ENCODE peak calls at places on chromosomes 2 and 18, in six cellular contexts. One of them, this sample, is unnamed. For H3K9me3 and H3K27me3, the result is how much of the 10 kb centered on the place peaks cover.

GRCh38 chr2:20576598-20577115 is 74.2 kb downstream of the HS1BP3 start:
- DNase-seq in breast epithelium: no peak
- DNase-seq in uterus: no peak
- DNase-seq in pancreas: no peak
- DNase-seq in colonic mucosa: peak
- DNase-seq in mammary epithelial cell: no peak
- DNase-seq in this sample: no peak

GRCh38 chr2:121075006-121075545 is 209.9 kb downstream of the TFCP2L1 start:
- DNase-seq in mammary epithelial cell: peak
- DNase-seq in uterus: peak
- DNase-seq in pancreas: no peak
- DNase-seq in breast epithelium: no peak
- DNase-seq in colonic mucosa: no peak
- DNase-seq in this sample: no peak

GRCh38 chr2:11692966-11693521 is 23.0 kb upstream of the NTSR2 start:
- DNase-seq in breast epithelium: no peak
- DNase-seq in colonic mucosa: peak
- DNase-seq in uterus: peak
- DNase-seq in pancreas: peak
- DNase-seq in mammary epithelial cell: peak
- DNase-seq in this sample: peak

GRCh38 chr2:236945431-236946016 is 140.2 kb upstream of the COPS8 start:
- DNase-seq in mammary epithelial cell: no peak
- DNase-seq in colonic mucosa: peak
- DNase-seq in pancreas: no peak
- DNase-seq in uterus: no peak
- DNase-seq in breast epithelium: no peak
- DNase-seq in this sample: no peak

GRCh38 chr2:160646684-160647444 is 153.3 kb upstream of the RBMS1 start:
- DNase-seq in colonic mucosa: no peak
- DNase-seq in pancreas: no peak
- DNase-seq in mammary epithelial cell: peak
- DNase-seq in uterus: no peak
- DNase-seq in breast epithelium: peak
- DNase-seq in this sample: no peak

GRCh38 chr2:172878260-172878659 is 142.6 kb downstream of the RAPGEF4 start:
- DNase-seq in colonic mucosa: no peak
- DNase-seq in mammary epithelial cell: no peak
- DNase-seq in uterus: no peak
- DNase-seq in pancreas: no peak
- DNase-seq in breast epithelium: no peak
- DNase-seq in this sample: no peak

GRCh38 chr2:85656468-85656867 is 11.5 kb downstream of the SFTPB start:
- DNase-seq in breast epithelium: no peak
- DNase-seq in uterus: no peak
- DNase-seq in pancreas: no peak
- DNase-seq in mammary epithelial cell: no peak
- DNase-seq in colonic mucosa: no peak
- DNase-seq in this sample: no peak

GRCh38 chr2:11562011-11562410 is 28.2 kb downstream of the GREB1 start:
- DNase-seq in breast epithelium: no peak
- DNase-seq in colonic mucosa: no peak
- DNase-seq in pancreas: no peak
- DNase-seq in mammary epithelial cell: peak
- DNase-seq in uterus: no peak
- DNase-seq in this sample: no peak

GRCh38 chr2:109333414-109334194 is 204.6 kb downstream of the SH3RF3 start:
- DNase-seq in pancreas: no peak
- DNase-seq in uterus: no peak
- DNase-seq in mammary epithelial cell: no peak
- DNase-seq in breast epithelium: no peak
- DNase-seq in colonic mucosa: no peak
- DNase-seq in this sample: no peak

GRCh38 chr2:181178823-181179412 is 198.5 kb downstream of the UBE2E3 start:
- DNase-seq in uterus: no peak
- DNase-seq in mammary epithelial cell: no peak
- DNase-seq in pancreas: no peak
- DNase-seq in breast epithelium: no peak
- DNase-seq in colonic mucosa: no peak
- DNase-seq in this sample: no peak

GRCh38 chr2:29480423-29480822 is 365.2 kb downstream of the CLIP4 start:
- DNase-seq in uterus: no peak
- DNase-seq in pancreas: no peak
- DNase-seq in breast epithelium: no peak
- DNase-seq in colonic mucosa: no peak
- DNase-seq in mammary epithelial cell: no peak
- DNase-seq in this sample: no peak

GRCh38 chr18:10563886-10564285 is 38.1 kb downstream of the NAPG start:
- DNase-seq in pancreas: no peak
- DNase-seq in mammary epithelial cell: peak
- DNase-seq in colonic mucosa: no peak
- DNase-seq in uterus: no peak
- DNase-seq in breast epithelium: no peak
- DNase-seq in this sample: no peak

GRCh38 chr2:99597616-99598015 is 107.8 kb upstream of the REV1 start:
- DNase-seq in breast epithelium: no peak
- DNase-seq in uterus: no peak
- DNase-seq in pancreas: no peak
- DNase-seq in colonic mucosa: no peak
- DNase-seq in mammary epithelial cell: no peak
- DNase-seq in this sample: no peak

GRCh38 chr2:31729442-31730092 is 148.8 kb upstream of the SRD5A2 start:
- DNase-seq in uterus: no peak
- DNase-seq in mammary epithelial cell: peak
- DNase-seq in pancreas: no peak
- DNase-seq in colonic mucosa: no peak
- DNase-seq in breast epithelium: no peak
- DNase-seq in this sample: no peak

GRCh38 chr2:70461414-70461813 is 92.2 kb downstream of the TGFA start:
- DNase-seq in uterus: no peak
- DNase-seq in colonic mucosa: no peak
- DNase-seq in mammary epithelial cell: peak
- DNase-seq in breast epithelium: no peak
- DNase-seq in pancreas: no peak
- DNase-seq in this sample: no peak

GRCh38 chr2:115034801-115035200 is 592.4 kb downstream of the DPP10 start:
- DNase-seq in colonic mucosa: no peak
- DNase-seq in pancreas: no peak
- DNase-seq in breast epithelium: no peak
- DNase-seq in uterus: no peak
- DNase-seq in mammary epithelial cell: no peak
- DNase-seq in this sample: no peak
- H3K9me3 ChIP-seq in colonic mucosa: under half
- H3K9me3 ChIP-seq in pancreas: under half
- H3K9me3 ChIP-seq in breast epithelium: under half
- H3K9me3 ChIP-seq in uterus: under half
- H3K9me3 ChIP-seq in mammary epithelial cell: under half
- H3K9me3 ChIP-seq in this sample: under half

GRCh38 chr2:106581755-106582430 is 94.7 kb downstream of the CD8B2 start:
- DNase-seq in uterus: peak
- DNase-seq in pancreas: no peak
- DNase-seq in breast epithelium: no peak
- DNase-seq in colonic mucosa: peak
- DNase-seq in mammary epithelial cell: peak
- DNase-seq in this sample: peak
- TF ChIP-seq CTCF in uterus: peak
- TF ChIP-seq CTCF in pancreas: no peak
- TF ChIP-seq CTCF in breast epithelium: no peak
- TF ChIP-seq CTCF in colonic mucosa: no peak
- TF ChIP-seq CTCF in mammary epithelial cell: peak
- TF ChIP-seq CTCF in this sample: no peak

GRCh38 chr2:96684883-96685282 is 42.3 kb downstream of the FER1L5 start:
- DNase-seq in breast epithelium: no peak
- DNase-seq in colonic mucosa: no peak
- DNase-seq in uterus: no peak
- DNase-seq in mammary epithelial cell: no peak
- DNase-seq in pancreas: no peak
- DNase-seq in this sample: no peak
- H3K27me3 ChIP-seq in breast epithelium: under half
- H3K27me3 ChIP-seq in colonic mucosa: under half
- H3K27me3 ChIP-seq in uterus: under half
- H3K27me3 ChIP-seq in mammary epithelial cell: under half
- H3K27me3 ChIP-seq in pancreas: under half
- H3K27me3 ChIP-seq in this sample: under half

DNA sequence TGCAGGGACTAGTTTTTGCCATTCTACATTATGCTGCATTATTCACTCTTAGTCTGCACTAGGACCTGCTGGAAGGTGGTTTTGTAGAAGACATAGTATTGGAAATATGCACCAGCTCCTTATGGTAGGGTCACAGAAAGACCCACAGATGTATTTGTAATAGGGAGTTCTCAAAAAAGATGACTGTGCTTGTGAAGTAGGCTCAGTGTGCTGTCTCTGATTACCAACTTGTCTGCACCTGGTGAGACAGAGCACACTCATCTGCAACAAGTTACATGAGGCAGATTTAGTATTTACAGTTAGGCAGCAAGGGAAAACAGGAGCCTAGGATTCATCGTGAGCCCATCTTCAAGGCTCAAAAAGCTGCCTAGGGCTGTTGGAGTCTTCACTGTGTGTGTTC is 29.4 kb downstream of the RHBDD1 start:
- DNase-seq in mammary epithelial cell: no peak
- DNase-seq in pancreas: no peak
- DNase-seq in uterus: no peak
- DNase-seq in colonic mucosa: no peak
- DNase-seq in breast epithelium: no peak
- DNase-seq in this sample: no peak
- H3K9me3 ChIP-seq in mammary epithelial cell: under half
- H3K9me3 ChIP-seq in pancreas: under half
- H3K9me3 ChIP-seq in uterus: under half
- H3K9me3 ChIP-seq in colonic mucosa: under half
- H3K9me3 ChIP-seq in breast epithelium: under half
- H3K9me3 ChIP-seq in this sample: under half

DNA sequence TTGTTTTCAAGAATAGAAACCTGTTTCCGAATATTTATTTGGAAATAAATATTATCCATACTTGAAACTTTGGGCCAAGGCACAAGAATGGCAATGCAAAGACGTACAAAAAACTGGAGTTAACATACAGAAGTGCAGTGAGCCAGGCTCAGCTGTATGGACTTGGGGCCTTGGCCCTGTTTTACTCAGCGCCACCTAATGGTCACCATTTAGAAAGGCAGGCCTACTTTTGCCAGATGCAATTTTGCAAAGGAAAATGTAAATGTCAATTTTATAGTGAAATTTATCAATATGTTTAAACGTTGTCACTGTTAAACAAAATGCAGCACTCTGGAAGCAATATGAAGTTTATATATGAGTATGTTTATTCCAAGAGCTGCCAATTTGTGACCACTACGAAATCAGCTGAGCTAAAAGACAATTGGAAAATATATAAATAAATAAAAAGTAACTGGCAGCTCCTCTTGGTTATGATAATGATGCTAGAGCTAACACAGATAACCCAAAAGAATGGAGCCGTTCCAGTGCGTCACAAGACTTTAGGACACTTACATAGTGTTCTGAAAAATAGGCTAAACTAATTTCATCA is 155.0 kb downstream of the ARHGAP15 start:
- DNase-seq in colonic mucosa: no peak
- DNase-seq in pancreas: no peak
- DNase-seq in mammary epithelial cell: peak
- DNase-seq in breast epithelium: no peak
- DNase-seq in uterus: no peak
- DNase-seq in this sample: no peak
- TF ChIP-seq CTCF in colonic mucosa: peak
- TF ChIP-seq CTCF in pancreas: peak
- TF ChIP-seq CTCF in mammary epithelial cell: peak
- TF ChIP-seq CTCF in breast epithelium: no peak
- TF ChIP-seq CTCF in uterus: no peak
- TF ChIP-seq CTCF in this sample: peak

GRCh38 chr18:79799619-79800352 is 2.0 kb downstream of the KCNG2 start:
- DNase-seq in colonic mucosa: no peak
- DNase-seq in uterus: no peak
- DNase-seq in breast epithelium: peak
- DNase-seq in mammary epithelial cell: no peak
- DNase-seq in pancreas: peak
- DNase-seq in this sample: no peak
- H3K27me3 ChIP-seq in colonic mucosa: under half
- H3K27me3 ChIP-seq in uterus: under half
- H3K27me3 ChIP-seq in breast epithelium: under half
- H3K27me3 ChIP-seq in mammary epithelial cell: under half
- H3K27me3 ChIP-seq in pancreas: under half
- H3K27me3 ChIP-seq in this sample: half or more

DNA sequence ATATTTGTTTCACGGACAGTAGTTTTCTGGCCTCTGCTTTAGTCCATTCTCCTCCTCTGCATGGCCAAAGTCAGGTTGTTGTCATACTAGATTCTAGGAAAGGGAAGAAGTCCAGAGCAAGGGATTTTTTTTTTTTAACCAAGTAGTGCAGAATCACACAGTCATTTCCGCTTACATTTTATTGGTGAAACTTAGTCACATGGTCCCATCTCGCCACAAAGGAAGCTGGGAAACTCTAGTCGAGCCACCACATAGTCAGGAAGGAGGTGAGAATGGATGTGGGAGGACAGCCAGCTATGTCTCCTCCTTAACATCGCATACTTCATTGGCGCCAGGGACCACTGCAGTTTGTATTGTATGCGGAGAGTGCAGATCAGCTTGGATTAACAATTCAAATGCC is 10.4 kb downstream of the HRH4 start:
- DNase-seq in breast epithelium: no peak
- DNase-seq in colonic mucosa: no peak
- DNase-seq in mammary epithelial cell: no peak
- DNase-seq in uterus: no peak
- DNase-seq in pancreas: no peak
- DNase-seq in this sample: no peak
- H3K9me3 ChIP-seq in breast epithelium: under half
- H3K9me3 ChIP-seq in colonic mucosa: under half
- H3K9me3 ChIP-seq in mammary epithelial cell: under half
- H3K9me3 ChIP-seq in uterus: under half
- H3K9me3 ChIP-seq in pancreas: under half
- H3K9me3 ChIP-seq in this sample: under half

GRCh38 chr2:225041871-225042799 is at the start of gene DOCK10:
- DNase-seq in uterus: peak
- DNase-seq in breast epithelium: no peak
- DNase-seq in pancreas: peak
- DNase-seq in colonic mucosa: peak
- DNase-seq in mammary epithelial cell: peak
- DNase-seq in this sample: peak
- TF ChIP-seq CTCF in uterus: no peak
- TF ChIP-seq CTCF in breast epithelium: no peak
- TF ChIP-seq CTCF in pancreas: no peak
- TF ChIP-seq CTCF in colonic mucosa: no peak
- TF ChIP-seq CTCF in mammary epithelial cell: no peak
- TF ChIP-seq CTCF in this sample: no peak